ENCODE peak calls at places on chromosomes 12 and 14, in four cellular contexts. W is WERI-Rb-1, K is right cardiac atrium, E is astrocyte of the spinal cord. O is an unnamed sample.

GRCh38 chr14:68074765-68075381 is 255.3 kb downstream of the RAD51B start:
- DNase-seq in W (no peak), K (no peak), E (no peak), O (no peak)

GRCh38 chr14:22939684-22940083 is 10.5 kb upstream of the PRMT5 start:
- DNase-seq in W (no peak), K (no peak), E (peak; percentile 50), O (no peak)

GRCh38 chr12:89497005-89497404 is 27.6 kb downstream of the GALNT4 start:
- DNase-seq in W (no peak), K (no peak), E (no peak), O (no peak)

GRCh38 chr12:94704452-94704871 is 54.1 kb upstream of the TMCC3 start:
- DNase-seq in W (no peak), K (no peak), E (peak; percentile 87), O (no peak)

GRCh38 chr12:2034633-2035420 is 18.0 kb upstream of the CACNA1C start:
- DNase-seq in W (peak; percentile 88), K (peak; percentile 91), E (peak; percentile 62), O (peak; percentile 80)

GRCh38 chr12:42284157-42284556 is 41.7 kb downstream of the ZCRB1 start:
- DNase-seq in W (no peak), K (no peak), E (no peak), O (no peak)

GRCh38 chr12:51893786-51894185 is 5.9 kb downstream of the ANKRD33 start:
- DNase-seq in W (no peak), K (no peak), E (no peak), O (no peak)

GRCh38 chr14:23406244-23406643 is 1.8 kb downstream of the MYH6 start:
- DNase-seq in W (no peak), K (no peak), E (no peak), O (no peak)

GRCh38 chr12:69583203-69583602 is 2.1 kb upstream of the CCT2 start:
- DNase-seq in W (peak; percentile 46), K (no peak), E (no peak), O (no peak)

GRCh38 chr12:49201595-49202295 is 12.9 kb upstream of the TUBA1A start:
- DNase-seq in W (no peak), K (no peak), E (peak; percentile 88), O (peak; percentile 54)

GRCh38 chr14:60951781-60952435 is 29.0 kb downstream of the TRMT5 start:
- DNase-seq in W (no peak), K (no peak), E (peak; percentile 57), O (no peak)

GRCh38 chr12:71421007-71421406 is 18.6 kb upstream of the LGR5 start:
- DNase-seq in W (no peak), K (no peak), E (no peak), O (no peak)

GRCh38 chr12:109726106-109726497 is 12.5 kb downstream of the FAM222A start:
- DNase-seq in W (no peak), K (peak; percentile 0), E (no peak), O (no peak)

GRCh38 chr14:51566831-51567582 is 84.7 kb upstream of the FRMD6 start:
- DNase-seq in W (no peak), K (no peak), E (no peak), O (no peak)